ENCODE peak calls at places on chromosome 4, in four cellular contexts. One of them, this sample, is unnamed.

GRCh38 chr4:15003441-15003890 is 1.2 kb downstream of the CPEB2 start:
- DNase-seq in fibroblast of pulmonary artery: peak; percentile 38
- DNase-seq in lung: peak; percentile 59
- DNase-seq in A673: peak; percentile 68
- DNase-seq in this sample: peak; percentile 28

GRCh38 chr4:84965558-84966381 is 720 bp downstream of the WDFY3 start:
- DNase-seq in lung: peak; percentile 34
- DNase-seq in A673: peak; percentile 49
- DNase-seq in fibroblast of pulmonary artery: peak; percentile 39
- DNase-seq in this sample: peak; percentile 31

GRCh38 chr4:101857176-101857575 is 66.6 kb downstream of the BANK1 start:
- DNase-seq in fibroblast of pulmonary artery: peak; percentile 12
- DNase-seq in A673: no peak
- DNase-seq in lung: no peak
- DNase-seq in this sample: peak; percentile 9

GRCh38 chr4:91064157-91064853 is 937.1 kb downstream of the CCSER1 start:
- DNase-seq in A673: peak; percentile 83
- DNase-seq in lung: no peak
- DNase-seq in fibroblast of pulmonary artery: peak; percentile 63
- DNase-seq in this sample: peak; percentile 70

GRCh38 chr4:150261571-150261970 is 183.3 kb downstream of the DCLK2 start:
- DNase-seq in A673: no peak
- DNase-seq in lung: no peak
- DNase-seq in fibroblast of pulmonary artery: no peak
- DNase-seq in this sample: no peak

GRCh38 chr4:56227301-56227835 is 159.9 kb downstream of the AASDH start:
- DNase-seq in A673: no peak
- DNase-seq in lung: no peak
- DNase-seq in fibroblast of pulmonary artery: no peak
- DNase-seq in this sample: no peak

GRCh38 chr4:109043286-109043685 is 259.2 kb downstream of the COL25A1 start:
- DNase-seq in fibroblast of pulmonary artery: no peak
- DNase-seq in A673: no peak
- DNase-seq in lung: no peak
- DNase-seq in this sample: no peak

GRCh38 chr4:110596431-110596830 is 26.4 kb downstream of the PITX2 start:
- DNase-seq in lung: no peak
- DNase-seq in fibroblast of pulmonary artery: no peak
- DNase-seq in A673: no peak
- DNase-seq in this sample: no peak

GRCh38 chr4:54402880-54403503 is 173.9 kb downstream of the PDGFRA start:
- DNase-seq in lung: no peak
- DNase-seq in A673: no peak
- DNase-seq in fibroblast of pulmonary artery: no peak
- DNase-seq in this sample: no peak

GRCh38 chr4:128812360-128812958 is 3.0 kb downstream of the JADE1 start:
- DNase-seq in A673: no peak
- DNase-seq in lung: peak; percentile 50
- DNase-seq in fibroblast of pulmonary artery: peak; percentile 74
- DNase-seq in this sample: peak; percentile 76

GRCh38 chr4:83516042-83516772 is 19.7 kb upstream of the GPAT3 start:
- DNase-seq in A673: no peak
- DNase-seq in fibroblast of pulmonary artery: peak; percentile 32
- DNase-seq in lung: no peak
- DNase-seq in this sample: peak; percentile 77

GRCh38 chr4:108941914-108942379 is 179.1 kb upstream of the ETNPPL start:
- DNase-seq in fibroblast of pulmonary artery: no peak
- DNase-seq in lung: no peak
- DNase-seq in A673: no peak
- DNase-seq in this sample: no peak

GRCh38 chr4:118741456-118741855 is 56.3 kb downstream of the METTL14 start:
- DNase-seq in fibroblast of pulmonary artery: peak; percentile 28
- DNase-seq in lung: no peak
- DNase-seq in A673: no peak
- DNase-seq in this sample: peak; percentile 77

GRCh38 chr4:114296126-114296525 is 302.5 kb upstream of the UGT8 start:
- DNase-seq in A673: no peak
- DNase-seq in fibroblast of pulmonary artery: no peak
- DNase-seq in lung: no peak
- DNase-seq in this sample: no peak

GRCh38 chr4:153513596-153513995 is 47.4 kb downstream of the TMEM131L start:
- DNase-seq in A673: peak; percentile 54
- DNase-seq in fibroblast of pulmonary artery: peak; percentile 51
- DNase-seq in lung: no peak
- DNase-seq in this sample: no peak

GRCh38 chr4:112857461-112857860 is 192.0 kb upstream of the ANK2 start:
- DNase-seq in lung: no peak
- DNase-seq in fibroblast of pulmonary artery: peak; percentile 78
- DNase-seq in A673: peak; percentile 49
- DNase-seq in this sample: peak; percentile 75

GRCh38 chr4:112855058-112855457 is 194.4 kb upstream of the ANK2 start:
- DNase-seq in A673: no peak
- DNase-seq in fibroblast of pulmonary artery: no peak
- DNase-seq in lung: no peak
- DNase-seq in this sample: no peak

GRCh38 chr4:112852586-112852985 is 196.9 kb upstream of the ANK2 start:
- DNase-seq in fibroblast of pulmonary artery: no peak
- DNase-seq in lung: no peak
- DNase-seq in A673: no peak
- DNase-seq in this sample: no peak

GRCh38 chr4:112854420-112854819 is 195.0 kb upstream of the ANK2 start:
- DNase-seq in A673: no peak
- DNase-seq in fibroblast of pulmonary artery: no peak
- DNase-seq in lung: no peak
- DNase-seq in this sample: no peak

DNA sequence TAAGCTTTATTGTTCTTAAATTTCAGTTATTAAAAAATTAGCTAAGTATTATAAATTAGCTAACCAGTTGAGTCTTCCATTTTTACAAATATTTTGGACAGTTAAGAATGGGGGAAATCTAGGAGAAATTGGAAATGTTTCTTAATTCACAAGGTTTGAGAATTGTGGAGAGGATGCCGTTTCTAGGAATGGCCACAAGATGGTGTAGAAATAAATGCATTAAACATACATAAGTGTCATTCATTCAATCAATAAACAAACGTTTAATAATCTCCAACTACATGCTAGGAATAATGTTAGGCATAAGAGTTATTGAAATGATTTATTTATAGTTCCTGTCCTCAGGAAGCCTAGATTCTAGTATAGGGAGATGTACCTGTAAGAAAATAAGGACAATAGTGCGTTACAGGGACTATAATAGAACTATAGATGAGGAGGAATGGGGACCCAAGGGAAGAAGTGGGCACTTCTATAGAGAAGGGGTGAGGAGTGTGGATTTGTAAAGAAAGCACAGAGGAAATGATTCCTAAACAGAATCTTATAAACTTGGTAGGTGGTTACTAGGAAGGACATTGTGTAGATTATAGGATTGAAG is 195.7 kb upstream of the ANK2 start:
- DNase-seq in fibroblast of pulmonary artery: peak; percentile 29
- DNase-seq in lung: no peak
- DNase-seq in A673: peak; percentile 23
- DNase-seq in this sample: no peak
- TF ChIP-seq CTCF in fibroblast of pulmonary artery: peak; percentile 55
- TF ChIP-seq CTCF in lung: no peak
- TF ChIP-seq CTCF in A673: peak; percentile 78
- TF ChIP-seq CTCF in this sample: peak; percentile 29

GRCh38 chr4:137425281-137425680 is 107.0 kb downstream of the PCDH18 start:
- DNase-seq in lung: no peak
- DNase-seq in fibroblast of pulmonary artery: no peak
- DNase-seq in A673: no peak
- DNase-seq in this sample: no peak
- H3K4me3 ChIP-seq in lung: no peak overlapping the region
- H3K4me3 ChIP-seq in fibroblast of pulmonary artery: no peak overlapping the region
- H3K4me3 ChIP-seq in A673: no peak overlapping the region
- H3K4me3 ChIP-seq in this sample: no peak overlapping the region

GRCh38 chr4:31034550-31034949 is 314.4 kb downstream of the PCDH7 start:
- DNase-seq in A673: no peak
- DNase-seq in fibroblast of pulmonary artery: no peak
- DNase-seq in lung: no peak
- DNase-seq in this sample: no peak
- TF ChIP-seq CTCF in A673: no peak
- TF ChIP-seq CTCF in fibroblast of pulmonary artery: no peak
- TF ChIP-seq CTCF in lung: no peak
- TF ChIP-seq CTCF in this sample: no peak

GRCh38 chr4:87103691-87104187 is 116.7 kb downstream of the KLHL8 start:
- DNase-seq in lung: no peak
- DNase-seq in A673: peak; percentile 9
- DNase-seq in fibroblast of pulmonary artery: peak; percentile 91
- DNase-seq in this sample: peak; percentile 75
- H3K4me3 ChIP-seq in lung: no peak overlapping the region
- H3K4me3 ChIP-seq in A673: no peak overlapping the region
- H3K4me3 ChIP-seq in fibroblast of pulmonary artery: peak overlapping the region; percentile 20
- H3K4me3 ChIP-seq in this sample: no peak overlapping the region

DNA sequence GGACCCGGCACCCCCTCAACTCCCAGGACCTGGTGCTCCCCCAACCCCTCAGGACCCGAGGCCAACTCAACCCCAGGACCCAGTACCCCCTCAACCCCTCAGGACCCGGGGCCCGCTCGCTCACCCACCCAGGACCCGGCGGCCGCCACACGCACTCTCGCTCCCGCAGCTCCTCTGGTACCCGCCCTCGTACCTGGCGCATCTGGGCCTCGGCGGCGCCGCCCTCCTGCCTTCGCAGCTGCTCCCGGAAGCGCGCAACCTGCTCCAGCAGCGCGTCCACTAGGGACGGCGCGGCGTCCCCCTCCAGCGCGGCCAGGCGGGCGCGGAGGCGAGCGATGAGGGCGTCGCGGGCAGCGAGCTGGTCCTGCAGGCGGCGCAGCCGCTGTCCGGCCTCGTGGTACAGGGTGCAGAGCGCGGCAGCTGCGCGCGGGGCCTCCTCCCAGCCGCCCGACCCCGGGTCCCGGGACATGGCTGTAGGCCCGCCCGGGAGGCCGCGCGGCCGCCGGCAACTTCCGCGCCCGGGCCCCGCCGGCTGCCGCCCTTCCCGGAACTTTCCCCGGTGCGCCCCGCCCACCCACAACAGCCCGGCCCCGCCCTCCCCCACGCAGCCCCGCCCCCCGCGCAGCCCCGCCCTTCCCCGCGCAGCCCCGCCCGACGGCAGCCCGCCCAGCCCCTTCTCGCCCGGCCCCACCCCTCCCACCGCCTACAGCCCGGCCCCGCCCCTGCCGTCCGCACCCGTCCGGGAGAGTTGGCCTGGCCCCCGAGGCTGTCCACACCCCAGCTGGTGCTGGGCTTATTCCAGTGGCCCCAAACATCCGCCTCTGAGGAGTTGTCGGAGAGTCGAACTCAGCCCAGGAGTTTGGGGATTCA is at the start of gene TNIP2:
- DNase-seq in fibroblast of pulmonary artery: peak; percentile 76
- DNase-seq in lung: peak; percentile 85
- DNase-seq in A673: peak; percentile 71
- DNase-seq in this sample: peak; percentile 82
- TF ChIP-seq CTCF in fibroblast of pulmonary artery: peak; percentile 17
- TF ChIP-seq CTCF in lung: no peak
- TF ChIP-seq CTCF in A673: peak; percentile 10
- TF ChIP-seq CTCF in this sample: peak; percentile 27

DNA sequence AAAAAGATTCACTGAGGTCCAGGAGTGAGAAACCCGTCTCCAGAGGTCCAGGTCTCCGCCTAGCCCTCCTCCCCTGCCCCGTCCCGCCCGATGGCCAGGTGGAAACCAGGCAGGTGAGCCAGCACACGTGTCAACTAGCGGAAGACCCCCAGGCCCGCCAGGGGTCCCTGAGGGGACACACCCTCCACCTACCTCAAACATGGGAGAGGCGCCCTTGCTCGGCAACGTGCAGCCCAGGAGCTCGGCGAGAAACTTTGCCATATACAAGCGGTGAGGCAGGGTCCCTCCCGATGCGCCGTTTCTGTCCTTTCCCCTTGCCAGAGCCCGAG is 330.0 kb downstream of the HNRNPD start:
- DNase-seq in fibroblast of pulmonary artery: no peak
- DNase-seq in A673: no peak
- DNase-seq in lung: no peak
- DNase-seq in this sample: no peak
- H3K4me3 ChIP-seq in fibroblast of pulmonary artery: no peak overlapping the region
- H3K4me3 ChIP-seq in A673: peak overlapping the region; percentile 50
- H3K4me3 ChIP-seq in lung: peak overlapping the region; percentile 36
- H3K4me3 ChIP-seq in this sample: no peak overlapping the region

DNA sequence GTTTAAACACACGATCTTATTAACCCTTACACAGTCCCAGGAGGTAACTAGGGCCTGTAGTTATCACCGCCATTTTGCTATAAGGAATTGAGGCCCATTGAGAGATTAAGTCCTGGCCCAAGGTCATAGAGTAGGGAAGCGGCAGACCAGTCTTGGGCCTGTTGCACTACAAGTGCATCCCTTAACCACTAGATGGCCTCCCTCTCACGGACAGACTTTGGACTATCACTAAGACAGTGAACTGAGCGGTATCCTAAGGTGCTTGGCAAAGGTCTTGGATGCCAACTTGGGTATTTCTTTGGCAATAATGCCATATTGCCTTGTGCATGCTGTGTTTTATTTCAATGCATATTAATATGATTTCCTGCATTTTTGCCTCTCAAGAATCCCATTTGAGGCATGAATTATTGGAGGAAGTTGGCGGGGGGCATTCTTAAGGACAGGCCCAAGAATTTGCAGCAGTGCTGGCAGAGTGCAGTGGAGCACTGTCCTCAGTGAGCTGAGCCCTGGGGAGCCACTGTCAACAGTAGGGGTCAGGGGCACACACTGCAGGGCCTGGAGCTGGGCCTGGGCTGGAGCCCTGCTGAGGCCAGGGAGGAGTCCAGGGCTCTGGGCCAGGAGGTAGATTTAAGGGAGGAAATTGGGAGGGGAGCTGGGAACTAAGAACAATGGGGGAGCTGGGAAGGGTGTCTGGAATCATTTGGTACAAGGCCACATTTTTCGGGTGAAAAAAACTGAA is 147.4 kb downstream of the SMIM20 start:
- DNase-seq in A673: peak; percentile 64
- DNase-seq in fibroblast of pulmonary artery: peak; percentile 67
- DNase-seq in lung: no peak
- DNase-seq in this sample: peak; percentile 69
- TF ChIP-seq CTCF in A673: peak; percentile 83
- TF ChIP-seq CTCF in fibroblast of pulmonary artery: peak; percentile 73
- TF ChIP-seq CTCF in lung: peak; percentile 21
- TF ChIP-seq CTCF in this sample: peak; percentile 86

GRCh38 chr4:173217727-173218126 is 49.1 kb downstream of the GALNT7 start:
- DNase-seq in A673: peak; percentile 31
- DNase-seq in fibroblast of pulmonary artery: peak; percentile 72
- DNase-seq in lung: no peak
- DNase-seq in this sample: peak; percentile 11
- H3K4me3 ChIP-seq in A673: peak overlapping the region; percentile 21
- H3K4me3 ChIP-seq in fibroblast of pulmonary artery: no peak overlapping the region
- H3K4me3 ChIP-seq in lung: no peak overlapping the region
- H3K4me3 ChIP-seq in this sample: no peak overlapping the region

GRCh38 chr4:137226221-137226620 is 306.1 kb downstream of the PCDH18 start:
- DNase-seq in lung: no peak
- DNase-seq in A673: no peak
- DNase-seq in fibroblast of pulmonary artery: no peak
- DNase-seq in this sample: peak; percentile 43

DNA sequence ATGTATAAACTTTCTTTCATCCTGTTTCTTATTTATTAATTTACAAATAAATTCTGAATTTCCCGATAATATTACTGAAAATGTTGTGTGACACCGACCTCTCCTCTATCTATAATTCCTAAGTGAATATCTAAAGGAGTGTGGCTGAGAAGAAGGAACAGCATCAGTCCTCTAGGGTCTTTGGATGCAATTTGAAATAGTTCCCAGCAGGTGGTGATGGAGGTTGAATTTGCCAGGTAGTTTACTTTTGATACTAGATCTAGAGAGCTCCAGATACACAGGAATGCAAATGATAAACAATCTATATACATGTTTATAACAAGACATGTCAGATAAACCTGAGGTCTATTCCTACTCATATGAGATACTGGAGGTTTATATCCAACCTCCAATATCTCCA is 305.4 kb downstream of the PCDH18 start:
- DNase-seq in fibroblast of pulmonary artery: peak; percentile 36
- DNase-seq in A673: peak; percentile 4
- DNase-seq in lung: no peak
- DNase-seq in this sample: peak; percentile 20
- TF ChIP-seq CTCF in fibroblast of pulmonary artery: peak; percentile 49
- TF ChIP-seq CTCF in A673: no peak
- TF ChIP-seq CTCF in lung: no peak
- TF ChIP-seq CTCF in this sample: peak; percentile 40

This sample was measured in fibroblast of villous mesenchyme.